ENCODE peak calls at places on chromosomes 6 and 20, in seven cellular contexts. R is T-helper 17 cell; K is heart left ventricle; G is effector CD4-positive, alpha-beta T cell; S is AG08396; I is left cardiac atrium; D is NCI-H1105 treated with DMSO at 0.1 percent for 48 hours. M is an unnamed sample.

GRCh38 chr20:63434599-63435378 is 37.7 kb downstream of the KCNQ2 start:
- DNase-seq in S (peak), D (peak), K (peak), G (peak), R (peak), I (peak), M (peak)

GRCh38 chr20:63491078-63491477 is 7.8 kb downstream of the EEF1A2 start:
- DNase-seq in R (no peak), D (no peak), I (no peak), K (no peak), G (no peak), S (no peak), M (no peak)

GRCh38 chr6:47041741-47042140 is 391 bp downstream of the ADGRF1 start:
- DNase-seq in D (no peak), R (no peak), G (no peak), S (no peak), I (no peak), K (no peak), M (no peak)

GRCh38 chr6:154852700-154853099 is 119.5 kb downstream of the SCAF8 start:
- DNase-seq in R (no peak), I (no peak), D (no peak), G (no peak), S (peak), K (no peak), M (peak)

GRCh38 chr20:48769111-48769879 is 58.5 kb downstream of the PREX1 start:
- DNase-seq in G (peak), S (no peak), K (no peak), I (no peak), D (no peak), R (peak), M (peak)

GRCh38 chr6:120355822-120356221 is 978.5 kb downstream of the TBC1D32 start:
- DNase-seq in I (no peak), R (no peak), D (no peak), S (no peak), G (no peak), K (no peak), M (no peak)

GRCh38 chr20:62246431-62246830 is 8.1 kb downstream of the OSBPL2 start:
- DNase-seq in R (no peak), I (no peak), K (no peak), S (no peak), G (no peak), D (no peak), M (no peak)

GRCh38 chr20:16940701-16941100 is 192.5 kb downstream of the OTOR start:
- DNase-seq in R (no peak), S (no peak), G (no peak), I (no peak), K (no peak), D (no peak), M (no peak)

GRCh38 chr6:170208651-170209353 is 82.1 kb downstream of the DLL1 start:
- DNase-seq in G (no peak), S (no peak), R (no peak), D (no peak), K (peak), I (no peak), M (no peak)

GRCh38 chr6:53043626-53044025 is 21.6 kb upstream of the FBXO9 start:
- DNase-seq in R (no peak), S (no peak), K (no peak), G (no peak), D (no peak), I (no peak), M (no peak)

GRCh38 chr6:160882019-160882418 is 109.5 kb upstream of the MAP3K4 start:
- DNase-seq in S (no peak), G (no peak), I (no peak), K (no peak), R (no peak), D (no peak), M (no peak)

GRCh38 chr6:53744321-53744720 is 50.5 kb upstream of the LRRC1 start:
- DNase-seq in S (no peak), K (no peak), D (no peak), I (no peak), R (no peak), G (no peak), M (peak)

GRCh38 chr20:58619847-58620431 is 31.1 kb upstream of the STX16 start:
- DNase-seq in D (no peak), K (no peak), G (no peak), I (no peak), R (no peak), S (no peak), M (no peak)

GRCh38 chr6:89314692-89315091 is 407 bp downstream of the GABRR2 start:
- DNase-seq in I (no peak), D (no peak), R (no peak), K (no peak), G (no peak), S (no peak), M (no peak)

GRCh38 chr20:7696311-7696710 is 243.9 kb downstream of the HAO1 start:
- DNase-seq in D (no peak), I (no peak), R (no peak), S (peak), G (no peak), K (no peak), M (no peak)

GRCh38 chr20:22807646-22808045 is 223.3 kb upstream of the FOXA2 start:
- DNase-seq in S (no peak), I (no peak), G (no peak), R (no peak), K (no peak), D (no peak), M (no peak)

GRCh38 chr6:169420912-169421543 is 167.4 kb upstream of the THBS2 start:
- DNase-seq in D (no peak), K (no peak), S (no peak), G (no peak), I (no peak), R (no peak), M (peak)

GRCh38 chr6:344816-345340 is 46.7 kb upstream of the IRF4 start:
- DNase-seq in R (no peak), D (no peak), I (no peak), G (no peak), S (peak), K (no peak), M (no peak)

GRCh38 chr6:23013776-23014175 is 444.4 kb downstream of the HDGFL1 start:
- DNase-seq in S (peak), I (no peak), R (no peak), G (no peak), K (no peak), D (no peak), M (no peak)

GRCh38 chr20:12067686-12068085 is 150.0 kb downstream of the BTBD3 start:
- DNase-seq in R (no peak), K (no peak), G (no peak), S (no peak), D (no peak), I (no peak), M (no peak)

GRCh38 chr20:49821850-49822249 is 9.2 kb downstream of the SLC9A8 start:
- DNase-seq in R (no peak), K (peak), D (no peak), I (no peak), G (no peak), S (peak), M (no peak)

GRCh38 chr20:33359399-33360261 is 41.7 kb downstream of the CDK5RAP1 start:
- DNase-seq in G (no peak), S (no peak), K (no peak), D (no peak), R (no peak), I (no peak), M (no peak)

GRCh38 chr6:14924126-14925024 is 321.5 kb upstream of the JARID2 start:
- DNase-seq in I (no peak), K (no peak), S (no peak), D (no peak), G (no peak), R (no peak), M (peak)

GRCh38 chr6:40882321-40882720 is 156.7 kb downstream of the UNC5CL start:
- DNase-seq in I (no peak), S (no peak), R (no peak), G (no peak), D (peak), K (no peak), M (peak)

GRCh38 chr20:13883425-13883824 is 98.6 kb downstream of the NDUFAF5 start:
- DNase-seq in I (no peak), G (no peak), S (no peak), K (no peak), D (no peak), R (no peak), M (no peak)

GRCh38 chr6:43083041-43083669 is 7.0 kb downstream of the PTK7 start:
- DNase-seq in I (no peak), S (no peak), K (no peak), G (no peak), D (no peak), R (no peak), M (no peak)

GRCh38 chr6:868212-868611 is 175.3 kb upstream of the EXOC2 start:
- DNase-seq in D (no peak), G (no peak), K (no peak), S (no peak), I (no peak), R (no peak), M (no peak)

GRCh38 chr6:141734441-141734840 is 398.3 kb upstream of the GJE1 start:
- DNase-seq in D (no peak), G (no peak), S (no peak), I (no peak), R (no peak), K (no peak), M (no peak)

M was measured in left kidney.